ENCODE peak calls at places on chromosomes 2 and 18, in five cellular contexts. One of them, this sample, is unnamed.

GRCh38 chr2:7674606-7675005 is 757.4 kb downstream of the RNF144A start:
- DNase-seq in CD8-positive, alpha-beta memory T cell: no peak
- DNase-seq in head of caudate nucleus: no peak
- DNase-seq in stimulated activated CD8-positive, alpha-beta memory T cell treated with anti-CD3 and anti-CD28 coated beads, Interleukin-15, amount 100 ng/mL, for 24 hours: no peak
- DNase-seq in NCI-H748 treated with DMSO at 0.1 percent for 48 hours: no peak
- DNase-seq in this sample: no peak

GRCh38 chr2:124586210-124586609 is 561.1 kb downstream of the CNTNAP5 start:
- DNase-seq in CD8-positive, alpha-beta memory T cell: no peak
- DNase-seq in NCI-H748 treated with DMSO at 0.1 percent for 48 hours: no peak
- DNase-seq in head of caudate nucleus: no peak
- DNase-seq in stimulated activated CD8-positive, alpha-beta memory T cell treated with anti-CD3 and anti-CD28 coated beads, Interleukin-15, amount 100 ng/mL, for 24 hours: no peak
- DNase-seq in this sample: no peak

GRCh38 chr2:130823171-130823885 is 13.4 kb upstream of the ARHGEF4 start:
- DNase-seq in head of caudate nucleus: no peak
- DNase-seq in stimulated activated CD8-positive, alpha-beta memory T cell treated with anti-CD3 and anti-CD28 coated beads, Interleukin-15, amount 100 ng/mL, for 24 hours: no peak
- DNase-seq in NCI-H748 treated with DMSO at 0.1 percent for 48 hours: no peak
- DNase-seq in CD8-positive, alpha-beta memory T cell: no peak
- DNase-seq in this sample: no peak

GRCh38 chr2:144522741-144523605 is 3.1 kb upstream of the ZEB2 start:
- DNase-seq in CD8-positive, alpha-beta memory T cell: no peak
- DNase-seq in stimulated activated CD8-positive, alpha-beta memory T cell treated with anti-CD3 and anti-CD28 coated beads, Interleukin-15, amount 100 ng/mL, for 24 hours: no peak
- DNase-seq in head of caudate nucleus: peak
- DNase-seq in NCI-H748 treated with DMSO at 0.1 percent for 48 hours: no peak
- DNase-seq in this sample: no peak

GRCh38 chr18:67926929-67927864 is 410.7 kb upstream of the DSEL start:
- DNase-seq in CD8-positive, alpha-beta memory T cell: no peak
- DNase-seq in NCI-H748 treated with DMSO at 0.1 percent for 48 hours: no peak
- DNase-seq in stimulated activated CD8-positive, alpha-beta memory T cell treated with anti-CD3 and anti-CD28 coated beads, Interleukin-15, amount 100 ng/mL, for 24 hours: no peak
- DNase-seq in head of caudate nucleus: no peak
- DNase-seq in this sample: no peak

GRCh38 chr2:64396001-64396400 is 58.0 kb upstream of the LGALSL start:
- DNase-seq in NCI-H748 treated with DMSO at 0.1 percent for 48 hours: no peak
- DNase-seq in stimulated activated CD8-positive, alpha-beta memory T cell treated with anti-CD3 and anti-CD28 coated beads, Interleukin-15, amount 100 ng/mL, for 24 hours: no peak
- DNase-seq in head of caudate nucleus: no peak
- DNase-seq in CD8-positive, alpha-beta memory T cell: no peak
- DNase-seq in this sample: no peak

GRCh38 chr18:74281639-74282358 is 10.0 kb downstream of the CYB5A start:
- DNase-seq in CD8-positive, alpha-beta memory T cell: no peak
- DNase-seq in stimulated activated CD8-positive, alpha-beta memory T cell treated with anti-CD3 and anti-CD28 coated beads, Interleukin-15, amount 100 ng/mL, for 24 hours: no peak
- DNase-seq in NCI-H748 treated with DMSO at 0.1 percent for 48 hours: no peak
- DNase-seq in head of caudate nucleus: no peak
- DNase-seq in this sample: no peak

GRCh38 chr2:162261032-162261945 is 18.0 kb upstream of the FAP start:
- DNase-seq in NCI-H748 treated with DMSO at 0.1 percent for 48 hours: no peak
- DNase-seq in stimulated activated CD8-positive, alpha-beta memory T cell treated with anti-CD3 and anti-CD28 coated beads, Interleukin-15, amount 100 ng/mL, for 24 hours: no peak
- DNase-seq in head of caudate nucleus: no peak
- DNase-seq in CD8-positive, alpha-beta memory T cell: no peak
- DNase-seq in this sample: no peak

GRCh38 chr18:50507120-50507590 is 52.7 kb upstream of the MAPK4 start:
- DNase-seq in CD8-positive, alpha-beta memory T cell: no peak
- DNase-seq in stimulated activated CD8-positive, alpha-beta memory T cell treated with anti-CD3 and anti-CD28 coated beads, Interleukin-15, amount 100 ng/mL, for 24 hours: no peak
- DNase-seq in NCI-H748 treated with DMSO at 0.1 percent for 48 hours: peak
- DNase-seq in head of caudate nucleus: peak
- DNase-seq in this sample: no peak

GRCh38 chr18:79950440-79951341 is 762 bp downstream of the SLC66A2 start:
- DNase-seq in CD8-positive, alpha-beta memory T cell: peak
- DNase-seq in head of caudate nucleus: peak
- DNase-seq in NCI-H748 treated with DMSO at 0.1 percent for 48 hours: no peak
- DNase-seq in stimulated activated CD8-positive, alpha-beta memory T cell treated with anti-CD3 and anti-CD28 coated beads, Interleukin-15, amount 100 ng/mL, for 24 hours: no peak
- DNase-seq in this sample: peak

GRCh38 chr2:46490521-46491141 is 11.3 kb downstream of the TMEM247 start:
- DNase-seq in CD8-positive, alpha-beta memory T cell: no peak
- DNase-seq in head of caudate nucleus: peak
- DNase-seq in stimulated activated CD8-positive, alpha-beta memory T cell treated with anti-CD3 and anti-CD28 coated beads, Interleukin-15, amount 100 ng/mL, for 24 hours: no peak
- DNase-seq in NCI-H748 treated with DMSO at 0.1 percent for 48 hours: no peak
- DNase-seq in this sample: no peak

GRCh38 chr2:157194097-157194688 is 63.3 kb upstream of the GALNT5 start:
- DNase-seq in head of caudate nucleus: no peak
- DNase-seq in CD8-positive, alpha-beta memory T cell: no peak
- DNase-seq in NCI-H748 treated with DMSO at 0.1 percent for 48 hours: peak
- DNase-seq in stimulated activated CD8-positive, alpha-beta memory T cell treated with anti-CD3 and anti-CD28 coated beads, Interleukin-15, amount 100 ng/mL, for 24 hours: no peak
- DNase-seq in this sample: no peak

GRCh38 chr2:434625-435024 is 146.7 kb upstream of the ALKAL2 start:
- DNase-seq in NCI-H748 treated with DMSO at 0.1 percent for 48 hours: no peak
- DNase-seq in CD8-positive, alpha-beta memory T cell: no peak
- DNase-seq in stimulated activated CD8-positive, alpha-beta memory T cell treated with anti-CD3 and anti-CD28 coated beads, Interleukin-15, amount 100 ng/mL, for 24 hours: no peak
- DNase-seq in head of caudate nucleus: no peak
- DNase-seq in this sample: no peak

GRCh38 chr2:65275141-65275540 is 47.5 kb downstream of the ACTR2 start:
- DNase-seq in head of caudate nucleus: no peak
- DNase-seq in stimulated activated CD8-positive, alpha-beta memory T cell treated with anti-CD3 and anti-CD28 coated beads, Interleukin-15, amount 100 ng/mL, for 24 hours: no peak
- DNase-seq in NCI-H748 treated with DMSO at 0.1 percent for 48 hours: no peak
- DNase-seq in CD8-positive, alpha-beta memory T cell: no peak
- DNase-seq in this sample: no peak

GRCh38 chr2:232502901-232503791 is 15.5 kb upstream of the ECEL1 start:
- DNase-seq in stimulated activated CD8-positive, alpha-beta memory T cell treated with anti-CD3 and anti-CD28 coated beads, Interleukin-15, amount 100 ng/mL, for 24 hours: no peak
- DNase-seq in CD8-positive, alpha-beta memory T cell: peak
- DNase-seq in NCI-H748 treated with DMSO at 0.1 percent for 48 hours: peak
- DNase-seq in head of caudate nucleus: peak
- DNase-seq in this sample: peak

GRCh38 chr2:150204449-150204848 is 283.0 kb downstream of the RND3 start:
- DNase-seq in CD8-positive, alpha-beta memory T cell: no peak
- DNase-seq in NCI-H748 treated with DMSO at 0.1 percent for 48 hours: no peak
- DNase-seq in stimulated activated CD8-positive, alpha-beta memory T cell treated with anti-CD3 and anti-CD28 coated beads, Interleukin-15, amount 100 ng/mL, for 24 hours: no peak
- DNase-seq in head of caudate nucleus: no peak
- DNase-seq in this sample: no peak

GRCh38 chr2:73035899-73036778 is 35.4 kb downstream of the SFXN5 start:
- DNase-seq in CD8-positive, alpha-beta memory T cell: no peak
- DNase-seq in head of caudate nucleus: no peak
- DNase-seq in stimulated activated CD8-positive, alpha-beta memory T cell treated with anti-CD3 and anti-CD28 coated beads, Interleukin-15, amount 100 ng/mL, for 24 hours: no peak
- DNase-seq in NCI-H748 treated with DMSO at 0.1 percent for 48 hours: no peak
- DNase-seq in this sample: no peak

GRCh38 chr2:132400169-132400900 is 16.3 kb upstream of the GPR39 start:
- DNase-seq in NCI-H748 treated with DMSO at 0.1 percent for 48 hours: no peak
- DNase-seq in head of caudate nucleus: no peak
- DNase-seq in stimulated activated CD8-positive, alpha-beta memory T cell treated with anti-CD3 and anti-CD28 coated beads, Interleukin-15, amount 100 ng/mL, for 24 hours: no peak
- DNase-seq in CD8-positive, alpha-beta memory T cell: no peak
- DNase-seq in this sample: no peak

GRCh38 chr2:171185941-171186340 is 25.2 kb upstream of the TLK1 start:
- DNase-seq in CD8-positive, alpha-beta memory T cell: no peak
- DNase-seq in head of caudate nucleus: no peak
- DNase-seq in stimulated activated CD8-positive, alpha-beta memory T cell treated with anti-CD3 and anti-CD28 coated beads, Interleukin-15, amount 100 ng/mL, for 24 hours: no peak
- DNase-seq in NCI-H748 treated with DMSO at 0.1 percent for 48 hours: no peak
- DNase-seq in this sample: no peak

GRCh38 chr18:3051718-3052410 is 38.9 kb upstream of the LPIN2 start:
- DNase-seq in stimulated activated CD8-positive, alpha-beta memory T cell treated with anti-CD3 and anti-CD28 coated beads, Interleukin-15, amount 100 ng/mL, for 24 hours: no peak
- DNase-seq in NCI-H748 treated with DMSO at 0.1 percent for 48 hours: peak
- DNase-seq in head of caudate nucleus: no peak
- DNase-seq in CD8-positive, alpha-beta memory T cell: no peak
- DNase-seq in this sample: no peak

GRCh38 chr2:37180006-37180639 is 8.3 kb downstream of the SULT6B1 start:
- DNase-seq in NCI-H748 treated with DMSO at 0.1 percent for 48 hours: no peak
- DNase-seq in head of caudate nucleus: no peak
- DNase-seq in stimulated activated CD8-positive, alpha-beta memory T cell treated with anti-CD3 and anti-CD28 coated beads, Interleukin-15, amount 100 ng/mL, for 24 hours: no peak
- DNase-seq in CD8-positive, alpha-beta memory T cell: no peak
- DNase-seq in this sample: no peak

GRCh38 chr2:172084734-172085459 is 410 bp upstream of the DLX1 start:
- DNase-seq in stimulated activated CD8-positive, alpha-beta memory T cell treated with anti-CD3 and anti-CD28 coated beads, Interleukin-15, amount 100 ng/mL, for 24 hours: no peak
- DNase-seq in CD8-positive, alpha-beta memory T cell: peak
- DNase-seq in NCI-H748 treated with DMSO at 0.1 percent for 48 hours: peak
- DNase-seq in head of caudate nucleus: peak
- DNase-seq in this sample: no peak

GRCh38 chr18:34787931-34788532 is 77.9 kb downstream of the DTNA start:
- DNase-seq in NCI-H748 treated with DMSO at 0.1 percent for 48 hours: peak
- DNase-seq in CD8-positive, alpha-beta memory T cell: peak
- DNase-seq in head of caudate nucleus: no peak
- DNase-seq in stimulated activated CD8-positive, alpha-beta memory T cell treated with anti-CD3 and anti-CD28 coated beads, Interleukin-15, amount 100 ng/mL, for 24 hours: no peak
- DNase-seq in this sample: peak

GRCh38 chr2:64359892-64360657 is 93.9 kb upstream of the LGALSL start:
- DNase-seq in head of caudate nucleus: no peak
- DNase-seq in NCI-H748 treated with DMSO at 0.1 percent for 48 hours: no peak
- DNase-seq in stimulated activated CD8-positive, alpha-beta memory T cell treated with anti-CD3 and anti-CD28 coated beads, Interleukin-15, amount 100 ng/mL, for 24 hours: peak
- DNase-seq in CD8-positive, alpha-beta memory T cell: no peak
- DNase-seq in this sample: no peak

GRCh38 chr2:28624798-28625701 is 126.6 kb upstream of the PPP1CB start:
- DNase-seq in stimulated activated CD8-positive, alpha-beta memory T cell treated with anti-CD3 and anti-CD28 coated beads, Interleukin-15, amount 100 ng/mL, for 24 hours: no peak
- DNase-seq in head of caudate nucleus: peak
- DNase-seq in CD8-positive, alpha-beta memory T cell: peak
- DNase-seq in NCI-H748 treated with DMSO at 0.1 percent for 48 hours: no peak
- DNase-seq in this sample: peak

GRCh38 chr2:121185111-121185510 is 99.9 kb downstream of the TFCP2L1 start:
- DNase-seq in CD8-positive, alpha-beta memory T cell: no peak
- DNase-seq in stimulated activated CD8-positive, alpha-beta memory T cell treated with anti-CD3 and anti-CD28 coated beads, Interleukin-15, amount 100 ng/mL, for 24 hours: no peak
- DNase-seq in head of caudate nucleus: peak
- DNase-seq in NCI-H748 treated with DMSO at 0.1 percent for 48 hours: no peak
- DNase-seq in this sample: no peak

GRCh38 chr18:24609249-24609648 is 148.8 kb downstream of the HRH4 start:
- DNase-seq in NCI-H748 treated with DMSO at 0.1 percent for 48 hours: no peak
- DNase-seq in CD8-positive, alpha-beta memory T cell: no peak
- DNase-seq in stimulated activated CD8-positive, alpha-beta memory T cell treated with anti-CD3 and anti-CD28 coated beads, Interleukin-15, amount 100 ng/mL, for 24 hours: no peak
- DNase-seq in head of caudate nucleus: no peak
- DNase-seq in this sample: no peak

GRCh38 chr2:1487758-1488715 is 74.8 kb downstream of the TPO start:
- DNase-seq in head of caudate nucleus: peak
- DNase-seq in stimulated activated CD8-positive, alpha-beta memory T cell treated with anti-CD3 and anti-CD28 coated beads, Interleukin-15, amount 100 ng/mL, for 24 hours: no peak
- DNase-seq in CD8-positive, alpha-beta memory T cell: no peak
- DNase-seq in NCI-H748 treated with DMSO at 0.1 percent for 48 hours: no peak
- DNase-seq in this sample: no peak

GRCh38 chr2:237041231-237041630 is 44.5 kb upstream of the COPS8 start:
- DNase-seq in CD8-positive, alpha-beta memory T cell: no peak
- DNase-seq in head of caudate nucleus: no peak
- DNase-seq in NCI-H748 treated with DMSO at 0.1 percent for 48 hours: no peak
- DNase-seq in stimulated activated CD8-positive, alpha-beta memory T cell treated with anti-CD3 and anti-CD28 coated beads, Interleukin-15, amount 100 ng/mL, for 24 hours: no peak
- DNase-seq in this sample: no peak